ENCODE peak calls at places on chromosomes 3 and 15, in nine cellular contexts. One of them, this sample, is unnamed.

GRCh38 chr3:98827221-98827620 is 64.1 kb downstream of the ST3GAL6 start:
- DNase-seq in activated CD8-positive, alpha-beta memory T cell treated with anti-CD3 and anti-CD28 coated beads for 24 hours: no peak
- DNase-seq in stomach: no peak
- DNase-seq in NCI-H446 treated with DMSO at 0.1 percent for 48 hours: peak; percentile 73
- DNase-seq in MCF 10A: no peak
- DNase-seq in naive thymus-derived CD8-positive, alpha-beta T cell: no peak
- DNase-seq in T-helper 2 cell: no peak
- DNase-seq in Right ventricle myocardium superior: no peak
- DNase-seq in effector memory CD8-positive, alpha-beta T cell: no peak
- DNase-seq in this sample: no peak

GRCh38 chr15:42157981-42158765 is 1.7 kb upstream of the PLA2G4F start:
- DNase-seq in activated CD8-positive, alpha-beta memory T cell treated with anti-CD3 and anti-CD28 coated beads for 24 hours: no peak
- DNase-seq in stomach: peak; percentile 11
- DNase-seq in NCI-H446 treated with DMSO at 0.1 percent for 48 hours: no peak
- DNase-seq in MCF 10A: peak; percentile 58
- DNase-seq in naive thymus-derived CD8-positive, alpha-beta T cell: no peak
- DNase-seq in T-helper 2 cell: no peak
- DNase-seq in Right ventricle myocardium superior: no peak
- DNase-seq in effector memory CD8-positive, alpha-beta T cell: no peak
- DNase-seq in this sample: no peak

GRCh38 chr3:157156844-157157635 is 2.9 kb downstream of the CCNL1 start:
- DNase-seq in activated CD8-positive, alpha-beta memory T cell treated with anti-CD3 and anti-CD28 coated beads for 24 hours: no peak
- DNase-seq in stomach: no peak
- DNase-seq in NCI-H446 treated with DMSO at 0.1 percent for 48 hours: peak; percentile 11
- DNase-seq in MCF 10A: peak; percentile 34
- DNase-seq in naive thymus-derived CD8-positive, alpha-beta T cell: peak; percentile 12
- DNase-seq in T-helper 2 cell: no peak
- DNase-seq in Right ventricle myocardium superior: no peak
- DNase-seq in effector memory CD8-positive, alpha-beta T cell: no peak
- DNase-seq in this sample: no peak

GRCh38 chr15:58520464-58520863 is 88.7 kb downstream of the LIPC start:
- DNase-seq in activated CD8-positive, alpha-beta memory T cell treated with anti-CD3 and anti-CD28 coated beads for 24 hours: no peak
- DNase-seq in stomach: no peak
- DNase-seq in NCI-H446 treated with DMSO at 0.1 percent for 48 hours: no peak
- DNase-seq in MCF 10A: no peak
- DNase-seq in naive thymus-derived CD8-positive, alpha-beta T cell: no peak
- DNase-seq in T-helper 2 cell: no peak
- DNase-seq in Right ventricle myocardium superior: no peak
- DNase-seq in effector memory CD8-positive, alpha-beta T cell: no peak
- DNase-seq in this sample: no peak

GRCh38 chr15:50134524-50135024 is 15.5 kb upstream of the ATP8B4 start:
- DNase-seq in activated CD8-positive, alpha-beta memory T cell treated with anti-CD3 and anti-CD28 coated beads for 24 hours: no peak
- DNase-seq in stomach: no peak
- DNase-seq in NCI-H446 treated with DMSO at 0.1 percent for 48 hours: no peak
- DNase-seq in MCF 10A: peak; percentile 62
- DNase-seq in naive thymus-derived CD8-positive, alpha-beta T cell: no peak
- DNase-seq in T-helper 2 cell: no peak
- DNase-seq in Right ventricle myocardium superior: no peak
- DNase-seq in effector memory CD8-positive, alpha-beta T cell: no peak
- DNase-seq in this sample: no peak

GRCh38 chr15:57866149-57866736 is 159.7 kb downstream of the POLR2M start:
- DNase-seq in activated CD8-positive, alpha-beta memory T cell treated with anti-CD3 and anti-CD28 coated beads for 24 hours: peak; percentile 75
- DNase-seq in stomach: peak; percentile 78
- DNase-seq in NCI-H446 treated with DMSO at 0.1 percent for 48 hours: no peak
- DNase-seq in MCF 10A: peak; percentile 74
- DNase-seq in naive thymus-derived CD8-positive, alpha-beta T cell: peak; percentile 21
- DNase-seq in T-helper 2 cell: peak; percentile 22
- DNase-seq in Right ventricle myocardium superior: peak; percentile 77
- DNase-seq in effector memory CD8-positive, alpha-beta T cell: peak; percentile 21
- DNase-seq in this sample: peak; percentile 68

GRCh38 chr15:37135225-37135624 is 34.9 kb upstream of the MEIS2 start:
- DNase-seq in activated CD8-positive, alpha-beta memory T cell treated with anti-CD3 and anti-CD28 coated beads for 24 hours: no peak
- DNase-seq in stomach: no peak
- DNase-seq in NCI-H446 treated with DMSO at 0.1 percent for 48 hours: no peak
- DNase-seq in MCF 10A: peak; percentile 40
- DNase-seq in naive thymus-derived CD8-positive, alpha-beta T cell: no peak
- DNase-seq in T-helper 2 cell: no peak
- DNase-seq in Right ventricle myocardium superior: no peak
- DNase-seq in effector memory CD8-positive, alpha-beta T cell: no peak
- DNase-seq in this sample: no peak

GRCh38 chr3:62601238-62601856 is 228.0 kb upstream of the FEZF2 start:
- DNase-seq in activated CD8-positive, alpha-beta memory T cell treated with anti-CD3 and anti-CD28 coated beads for 24 hours: no peak
- DNase-seq in stomach: no peak
- DNase-seq in NCI-H446 treated with DMSO at 0.1 percent for 48 hours: peak; percentile 63
- DNase-seq in MCF 10A: peak; percentile 68
- DNase-seq in naive thymus-derived CD8-positive, alpha-beta T cell: no peak
- DNase-seq in T-helper 2 cell: no peak
- DNase-seq in Right ventricle myocardium superior: no peak
- DNase-seq in effector memory CD8-positive, alpha-beta T cell: no peak
- DNase-seq in this sample: no peak

GRCh38 chr3:133237380-133237779 is 162.5 kb upstream of the BFSP2 start:
- DNase-seq in activated CD8-positive, alpha-beta memory T cell treated with anti-CD3 and anti-CD28 coated beads for 24 hours: no peak
- DNase-seq in stomach: no peak
- DNase-seq in NCI-H446 treated with DMSO at 0.1 percent for 48 hours: no peak
- DNase-seq in MCF 10A: no peak
- DNase-seq in naive thymus-derived CD8-positive, alpha-beta T cell: no peak
- DNase-seq in T-helper 2 cell: no peak
- DNase-seq in Right ventricle myocardium superior: no peak
- DNase-seq in effector memory CD8-positive, alpha-beta T cell: no peak
- DNase-seq in this sample: no peak

GRCh38 chr15:80849308-80849707 is 70.1 kb downstream of the CEMIP start:
- DNase-seq in activated CD8-positive, alpha-beta memory T cell treated with anti-CD3 and anti-CD28 coated beads for 24 hours: no peak
- DNase-seq in stomach: peak; percentile 38
- DNase-seq in NCI-H446 treated with DMSO at 0.1 percent for 48 hours: no peak
- DNase-seq in MCF 10A: peak; percentile 93
- DNase-seq in naive thymus-derived CD8-positive, alpha-beta T cell: no peak
- DNase-seq in T-helper 2 cell: no peak
- DNase-seq in Right ventricle myocardium superior: no peak
- DNase-seq in effector memory CD8-positive, alpha-beta T cell: no peak
- DNase-seq in this sample: peak; percentile 48

GRCh38 chr3:151903501-151903991 is 30.1 kb downstream of the SUCNR1 start:
- DNase-seq in activated CD8-positive, alpha-beta memory T cell treated with anti-CD3 and anti-CD28 coated beads for 24 hours: no peak
- DNase-seq in stomach: no peak
- DNase-seq in NCI-H446 treated with DMSO at 0.1 percent for 48 hours: no peak
- DNase-seq in MCF 10A: no peak
- DNase-seq in naive thymus-derived CD8-positive, alpha-beta T cell: no peak
- DNase-seq in T-helper 2 cell: no peak
- DNase-seq in Right ventricle myocardium superior: no peak
- DNase-seq in effector memory CD8-positive, alpha-beta T cell: no peak
- DNase-seq in this sample: no peak

GRCh38 chr3:73431136-73431933 is 193.4 kb downstream of the PDZRN3 start:
- DNase-seq in activated CD8-positive, alpha-beta memory T cell treated with anti-CD3 and anti-CD28 coated beads for 24 hours: no peak
- DNase-seq in stomach: no peak
- DNase-seq in NCI-H446 treated with DMSO at 0.1 percent for 48 hours: no peak
- DNase-seq in MCF 10A: no peak
- DNase-seq in naive thymus-derived CD8-positive, alpha-beta T cell: no peak
- DNase-seq in T-helper 2 cell: no peak
- DNase-seq in Right ventricle myocardium superior: no peak
- DNase-seq in effector memory CD8-positive, alpha-beta T cell: no peak
- DNase-seq in this sample: no peak

GRCh38 chr15:66491846-66492245 is 5.7 kb downstream of the SNAPC5 start:
- DNase-seq in activated CD8-positive, alpha-beta memory T cell treated with anti-CD3 and anti-CD28 coated beads for 24 hours: peak; percentile 49
- DNase-seq in stomach: no peak
- DNase-seq in NCI-H446 treated with DMSO at 0.1 percent for 48 hours: no peak
- DNase-seq in MCF 10A: no peak
- DNase-seq in naive thymus-derived CD8-positive, alpha-beta T cell: no peak
- DNase-seq in T-helper 2 cell: no peak
- DNase-seq in Right ventricle myocardium superior: no peak
- DNase-seq in effector memory CD8-positive, alpha-beta T cell: no peak
- DNase-seq in this sample: no peak

GRCh38 chr15:42890161-42890913 is 30.2 kb downstream of the TTBK2 start:
- DNase-seq in activated CD8-positive, alpha-beta memory T cell treated with anti-CD3 and anti-CD28 coated beads for 24 hours: no peak
- DNase-seq in stomach: no peak
- DNase-seq in NCI-H446 treated with DMSO at 0.1 percent for 48 hours: no peak
- DNase-seq in MCF 10A: peak; percentile 60
- DNase-seq in naive thymus-derived CD8-positive, alpha-beta T cell: no peak
- DNase-seq in T-helper 2 cell: no peak
- DNase-seq in Right ventricle myocardium superior: no peak
- DNase-seq in effector memory CD8-positive, alpha-beta T cell: no peak
- DNase-seq in this sample: no peak

GRCh38 chr15:67147410-67147949 is 82.1 kb downstream of the SMAD3 start:
- DNase-seq in activated CD8-positive, alpha-beta memory T cell treated with anti-CD3 and anti-CD28 coated beads for 24 hours: no peak
- DNase-seq in stomach: no peak
- DNase-seq in NCI-H446 treated with DMSO at 0.1 percent for 48 hours: no peak
- DNase-seq in MCF 10A: no peak
- DNase-seq in naive thymus-derived CD8-positive, alpha-beta T cell: no peak
- DNase-seq in T-helper 2 cell: no peak
- DNase-seq in Right ventricle myocardium superior: no peak
- DNase-seq in effector memory CD8-positive, alpha-beta T cell: no peak
- DNase-seq in this sample: no peak

GRCh38 chr3:39541917-39542329 is 74.4 kb downstream of the MOBP start:
- DNase-seq in activated CD8-positive, alpha-beta memory T cell treated with anti-CD3 and anti-CD28 coated beads for 24 hours: no peak
- DNase-seq in stomach: no peak
- DNase-seq in NCI-H446 treated with DMSO at 0.1 percent for 48 hours: no peak
- DNase-seq in MCF 10A: peak; percentile 49
- DNase-seq in naive thymus-derived CD8-positive, alpha-beta T cell: no peak
- DNase-seq in T-helper 2 cell: no peak
- DNase-seq in Right ventricle myocardium superior: no peak
- DNase-seq in effector memory CD8-positive, alpha-beta T cell: no peak
- DNase-seq in this sample: no peak

GRCh38 chr3:4426782-4427344 is 40.2 kb downstream of the SUMF1 start:
- DNase-seq in activated CD8-positive, alpha-beta memory T cell treated with anti-CD3 and anti-CD28 coated beads for 24 hours: no peak
- DNase-seq in stomach: no peak
- DNase-seq in NCI-H446 treated with DMSO at 0.1 percent for 48 hours: no peak
- DNase-seq in MCF 10A: peak; percentile 82
- DNase-seq in naive thymus-derived CD8-positive, alpha-beta T cell: no peak
- DNase-seq in T-helper 2 cell: no peak
- DNase-seq in Right ventricle myocardium superior: no peak
- DNase-seq in effector memory CD8-positive, alpha-beta T cell: no peak
- DNase-seq in this sample: no peak

GRCh38 chr3:111538687-111539086 is 3.3 kb upstream of the CD96 start:
- DNase-seq in activated CD8-positive, alpha-beta memory T cell treated with anti-CD3 and anti-CD28 coated beads for 24 hours: no peak
- DNase-seq in stomach: no peak
- DNase-seq in NCI-H446 treated with DMSO at 0.1 percent for 48 hours: no peak
- DNase-seq in MCF 10A: peak; percentile 35
- DNase-seq in naive thymus-derived CD8-positive, alpha-beta T cell: no peak
- DNase-seq in T-helper 2 cell: no peak
- DNase-seq in Right ventricle myocardium superior: no peak
- DNase-seq in effector memory CD8-positive, alpha-beta T cell: no peak
- DNase-seq in this sample: no peak

GRCh38 chr3:70433091-70433490 is 120.7 kb upstream of the MDFIC2 start:
- DNase-seq in activated CD8-positive, alpha-beta memory T cell treated with anti-CD3 and anti-CD28 coated beads for 24 hours: no peak
- DNase-seq in stomach: no peak
- DNase-seq in NCI-H446 treated with DMSO at 0.1 percent for 48 hours: no peak
- DNase-seq in MCF 10A: no peak
- DNase-seq in naive thymus-derived CD8-positive, alpha-beta T cell: no peak
- DNase-seq in T-helper 2 cell: no peak
- DNase-seq in Right ventricle myocardium superior: no peak
- DNase-seq in effector memory CD8-positive, alpha-beta T cell: no peak
- DNase-seq in this sample: no peak

GRCh38 chr15:56735589-56735988 is 2.3 kb upstream of the ZNF280D start:
- DNase-seq in activated CD8-positive, alpha-beta memory T cell treated with anti-CD3 and anti-CD28 coated beads for 24 hours: no peak
- DNase-seq in stomach: no peak
- DNase-seq in NCI-H446 treated with DMSO at 0.1 percent for 48 hours: no peak
- DNase-seq in MCF 10A: no peak
- DNase-seq in naive thymus-derived CD8-positive, alpha-beta T cell: no peak
- DNase-seq in T-helper 2 cell: no peak
- DNase-seq in Right ventricle myocardium superior: no peak
- DNase-seq in effector memory CD8-positive, alpha-beta T cell: no peak
- DNase-seq in this sample: no peak

GRCh38 chr15:25734680-25735355 is 128.3 kb downstream of the ATP10A start:
- DNase-seq in activated CD8-positive, alpha-beta memory T cell treated with anti-CD3 and anti-CD28 coated beads for 24 hours: peak; percentile 11
- DNase-seq in stomach: no peak
- DNase-seq in NCI-H446 treated with DMSO at 0.1 percent for 48 hours: no peak
- DNase-seq in MCF 10A: no peak
- DNase-seq in naive thymus-derived CD8-positive, alpha-beta T cell: no peak
- DNase-seq in T-helper 2 cell: no peak
- DNase-seq in Right ventricle myocardium superior: no peak
- DNase-seq in effector memory CD8-positive, alpha-beta T cell: no peak
- DNase-seq in this sample: no peak

GRCh38 chr15:53976844-53977392 is 1.3 kb upstream of the UNC13C start:
- DNase-seq in activated CD8-positive, alpha-beta memory T cell treated with anti-CD3 and anti-CD28 coated beads for 24 hours: no peak
- DNase-seq in stomach: no peak
- DNase-seq in NCI-H446 treated with DMSO at 0.1 percent for 48 hours: peak; percentile 76
- DNase-seq in MCF 10A: peak; percentile 12
- DNase-seq in naive thymus-derived CD8-positive, alpha-beta T cell: no peak
- DNase-seq in T-helper 2 cell: no peak
- DNase-seq in Right ventricle myocardium superior: no peak
- DNase-seq in effector memory CD8-positive, alpha-beta T cell: no peak
- DNase-seq in this sample: peak; percentile 21

GRCh38 chr3:72964633-72965032 is 32.0 kb upstream of the PPP4R2 start:
- DNase-seq in activated CD8-positive, alpha-beta memory T cell treated with anti-CD3 and anti-CD28 coated beads for 24 hours: no peak
- DNase-seq in stomach: no peak
- DNase-seq in NCI-H446 treated with DMSO at 0.1 percent for 48 hours: no peak
- DNase-seq in MCF 10A: no peak
- DNase-seq in naive thymus-derived CD8-positive, alpha-beta T cell: no peak
- DNase-seq in T-helper 2 cell: no peak
- DNase-seq in Right ventricle myocardium superior: no peak
- DNase-seq in effector memory CD8-positive, alpha-beta T cell: no peak
- DNase-seq in this sample: no peak